ENCODE peak calls at places on chromosomes 2 and 18, in nine cellular contexts. One of them, this sample, is unnamed.

GRCh38 chr2:239625106-239625845 is 224.5 kb upstream of the HDAC4 start:
- DNase-seq in hypothalamus: no peak
- DNase-seq in T-helper 9 cell: no peak
- DNase-seq in central memory CD4-positive, alpha-beta T cell: no peak
- DNase-seq in COR-L47: no peak
- DNase-seq in GM12878: no peak
- DNase-seq in stimulated activated CD4-positive, alpha-beta T cell treated with anti-CD3 and anti-CD28 coated beads, TNF-alpha, amount 100 ng/mL, for 4 hours: no peak
- DNase-seq in non-pigmented ciliary epithelial cell: no peak
- DNase-seq in Calu3: no peak
- DNase-seq in this sample: no peak

GRCh38 chr2:31384351-31384750 is 30.2 kb downstream of the XDH start:
- DNase-seq in stimulated activated CD4-positive, alpha-beta T cell treated with anti-CD3 and anti-CD28 coated beads, TNF-alpha, amount 100 ng/mL, for 4 hours: no peak
- DNase-seq in Calu3: peak
- DNase-seq in T-helper 9 cell: no peak
- DNase-seq in central memory CD4-positive, alpha-beta T cell: no peak
- DNase-seq in GM12878: no peak
- DNase-seq in hypothalamus: no peak
- DNase-seq in non-pigmented ciliary epithelial cell: peak
- DNase-seq in COR-L47: no peak
- DNase-seq in this sample: no peak

GRCh38 chr18:1408331-1408835 is 503.7 kb downstream of the ADCYAP1 start:
- DNase-seq in GM12878: no peak
- DNase-seq in T-helper 9 cell: no peak
- DNase-seq in COR-L47: peak
- DNase-seq in central memory CD4-positive, alpha-beta T cell: no peak
- DNase-seq in non-pigmented ciliary epithelial cell: no peak
- DNase-seq in hypothalamus: no peak
- DNase-seq in stimulated activated CD4-positive, alpha-beta T cell treated with anti-CD3 and anti-CD28 coated beads, TNF-alpha, amount 100 ng/mL, for 4 hours: no peak
- DNase-seq in Calu3: no peak
- DNase-seq in this sample: no peak

GRCh38 chr2:151827564-151828142 is 568 bp downstream of the ARL5A start:
- DNase-seq in hypothalamus: no peak
- DNase-seq in Calu3: peak
- DNase-seq in central memory CD4-positive, alpha-beta T cell: peak
- DNase-seq in stimulated activated CD4-positive, alpha-beta T cell treated with anti-CD3 and anti-CD28 coated beads, TNF-alpha, amount 100 ng/mL, for 4 hours: no peak
- DNase-seq in non-pigmented ciliary epithelial cell: no peak
- DNase-seq in COR-L47: no peak
- DNase-seq in T-helper 9 cell: no peak
- DNase-seq in GM12878: no peak
- DNase-seq in this sample: peak

GRCh38 chr2:65320042-65320711 is 92.5 kb downstream of the ACTR2 start:
- DNase-seq in stimulated activated CD4-positive, alpha-beta T cell treated with anti-CD3 and anti-CD28 coated beads, TNF-alpha, amount 100 ng/mL, for 4 hours: no peak
- DNase-seq in hypothalamus: no peak
- DNase-seq in non-pigmented ciliary epithelial cell: peak
- DNase-seq in COR-L47: no peak
- DNase-seq in GM12878: peak
- DNase-seq in central memory CD4-positive, alpha-beta T cell: no peak
- DNase-seq in T-helper 9 cell: no peak
- DNase-seq in Calu3: peak
- DNase-seq in this sample: no peak

GRCh38 chr2:47219970-47220369 is 64.9 kb upstream of the STPG4 start:
- DNase-seq in stimulated activated CD4-positive, alpha-beta T cell treated with anti-CD3 and anti-CD28 coated beads, TNF-alpha, amount 100 ng/mL, for 4 hours: no peak
- DNase-seq in T-helper 9 cell: no peak
- DNase-seq in central memory CD4-positive, alpha-beta T cell: no peak
- DNase-seq in COR-L47: no peak
- DNase-seq in non-pigmented ciliary epithelial cell: no peak
- DNase-seq in Calu3: no peak
- DNase-seq in hypothalamus: no peak
- DNase-seq in GM12878: no peak
- DNase-seq in this sample: no peak

GRCh38 chr2:70767094-70767698 is 804 bp downstream of the ADD2 start:
- DNase-seq in T-helper 9 cell: no peak
- DNase-seq in COR-L47: peak
- DNase-seq in non-pigmented ciliary epithelial cell: no peak
- DNase-seq in hypothalamus: no peak
- DNase-seq in Calu3: no peak
- DNase-seq in central memory CD4-positive, alpha-beta T cell: no peak
- DNase-seq in GM12878: no peak
- DNase-seq in stimulated activated CD4-positive, alpha-beta T cell treated with anti-CD3 and anti-CD28 coated beads, TNF-alpha, amount 100 ng/mL, for 4 hours: no peak
- DNase-seq in this sample: peak

GRCh38 chr2:200681731-200682130 is 95.9 kb downstream of the AOX1 start:
- DNase-seq in hypothalamus: no peak
- DNase-seq in Calu3: no peak
- DNase-seq in COR-L47: no peak
- DNase-seq in non-pigmented ciliary epithelial cell: no peak
- DNase-seq in T-helper 9 cell: no peak
- DNase-seq in GM12878: no peak
- DNase-seq in stimulated activated CD4-positive, alpha-beta T cell treated with anti-CD3 and anti-CD28 coated beads, TNF-alpha, amount 100 ng/mL, for 4 hours: no peak
- DNase-seq in central memory CD4-positive, alpha-beta T cell: no peak
- DNase-seq in this sample: no peak

GRCh38 chr2:231461516-231461971 is 2.7 kb downstream of the NCL start:
- DNase-seq in central memory CD4-positive, alpha-beta T cell: no peak
- DNase-seq in hypothalamus: no peak
- DNase-seq in T-helper 9 cell: no peak
- DNase-seq in Calu3: no peak
- DNase-seq in COR-L47: no peak
- DNase-seq in non-pigmented ciliary epithelial cell: no peak
- DNase-seq in stimulated activated CD4-positive, alpha-beta T cell treated with anti-CD3 and anti-CD28 coated beads, TNF-alpha, amount 100 ng/mL, for 4 hours: no peak
- DNase-seq in GM12878: no peak
- DNase-seq in this sample: no peak

GRCh38 chr18:12246849-12247808 is 7.0 kb upstream of the CIDEA start:
- DNase-seq in T-helper 9 cell: no peak
- DNase-seq in GM12878: no peak
- DNase-seq in Calu3: no peak
- DNase-seq in COR-L47: no peak
- DNase-seq in non-pigmented ciliary epithelial cell: no peak
- DNase-seq in stimulated activated CD4-positive, alpha-beta T cell treated with anti-CD3 and anti-CD28 coated beads, TNF-alpha, amount 100 ng/mL, for 4 hours: no peak
- DNase-seq in hypothalamus: no peak
- DNase-seq in central memory CD4-positive, alpha-beta T cell: no peak
- DNase-seq in this sample: no peak

GRCh38 chr2:98004071-98004470 is 8.3 kb upstream of the TMEM131 start:
- DNase-seq in T-helper 9 cell: no peak
- DNase-seq in Calu3: no peak
- DNase-seq in stimulated activated CD4-positive, alpha-beta T cell treated with anti-CD3 and anti-CD28 coated beads, TNF-alpha, amount 100 ng/mL, for 4 hours: no peak
- DNase-seq in GM12878: no peak
- DNase-seq in central memory CD4-positive, alpha-beta T cell: no peak
- DNase-seq in COR-L47: no peak
- DNase-seq in hypothalamus: no peak
- DNase-seq in non-pigmented ciliary epithelial cell: no peak
- DNase-seq in this sample: no peak

GRCh38 chr18:21703241-21703820 is 1.2 kb downstream of the ABHD3 start:
- DNase-seq in T-helper 9 cell: peak
- DNase-seq in non-pigmented ciliary epithelial cell: no peak
- DNase-seq in central memory CD4-positive, alpha-beta T cell: no peak
- DNase-seq in COR-L47: no peak
- DNase-seq in Calu3: peak
- DNase-seq in GM12878: peak
- DNase-seq in stimulated activated CD4-positive, alpha-beta T cell treated with anti-CD3 and anti-CD28 coated beads, TNF-alpha, amount 100 ng/mL, for 4 hours: no peak
- DNase-seq in hypothalamus: no peak
- DNase-seq in this sample: no peak

GRCh38 chr2:189276277-189276676 is 96.7 kb upstream of the COL5A2 start:
- DNase-seq in hypothalamus: no peak
- DNase-seq in non-pigmented ciliary epithelial cell: no peak
- DNase-seq in GM12878: no peak
- DNase-seq in Calu3: no peak
- DNase-seq in central memory CD4-positive, alpha-beta T cell: no peak
- DNase-seq in COR-L47: no peak
- DNase-seq in T-helper 9 cell: no peak
- DNase-seq in stimulated activated CD4-positive, alpha-beta T cell treated with anti-CD3 and anti-CD28 coated beads, TNF-alpha, amount 100 ng/mL, for 4 hours: no peak
- DNase-seq in this sample: no peak

GRCh38 chr2:223563462-223563861 is 38.7 kb downstream of the SCG2 start:
- DNase-seq in stimulated activated CD4-positive, alpha-beta T cell treated with anti-CD3 and anti-CD28 coated beads, TNF-alpha, amount 100 ng/mL, for 4 hours: no peak
- DNase-seq in GM12878: no peak
- DNase-seq in hypothalamus: no peak
- DNase-seq in COR-L47: peak
- DNase-seq in non-pigmented ciliary epithelial cell: peak
- DNase-seq in T-helper 9 cell: no peak
- DNase-seq in central memory CD4-positive, alpha-beta T cell: no peak
- DNase-seq in Calu3: peak
- DNase-seq in this sample: no peak

GRCh38 chr2:219570924-219571310 is 422 bp downstream of the OBSL1 start:
- DNase-seq in COR-L47: no peak
- DNase-seq in GM12878: no peak
- DNase-seq in T-helper 9 cell: no peak
- DNase-seq in central memory CD4-positive, alpha-beta T cell: no peak
- DNase-seq in hypothalamus: no peak
- DNase-seq in stimulated activated CD4-positive, alpha-beta T cell treated with anti-CD3 and anti-CD28 coated beads, TNF-alpha, amount 100 ng/mL, for 4 hours: no peak
- DNase-seq in Calu3: peak
- DNase-seq in non-pigmented ciliary epithelial cell: no peak
- DNase-seq in this sample: no peak

GRCh38 chr2:28603821-28604220 is 108.0 kb downstream of the PLB1 start:
- DNase-seq in Calu3: no peak
- DNase-seq in T-helper 9 cell: no peak
- DNase-seq in COR-L47: no peak
- DNase-seq in hypothalamus: no peak
- DNase-seq in central memory CD4-positive, alpha-beta T cell: no peak
- DNase-seq in GM12878: no peak
- DNase-seq in non-pigmented ciliary epithelial cell: no peak
- DNase-seq in stimulated activated CD4-positive, alpha-beta T cell treated with anti-CD3 and anti-CD28 coated beads, TNF-alpha, amount 100 ng/mL, for 4 hours: no peak
- DNase-seq in this sample: no peak

GRCh38 chr18:5973079-5973478 is 77.8 kb upstream of the TMEM200C start:
- DNase-seq in hypothalamus: no peak
- DNase-seq in Calu3: no peak
- DNase-seq in COR-L47: no peak
- DNase-seq in stimulated activated CD4-positive, alpha-beta T cell treated with anti-CD3 and anti-CD28 coated beads, TNF-alpha, amount 100 ng/mL, for 4 hours: no peak
- DNase-seq in non-pigmented ciliary epithelial cell: no peak
- DNase-seq in central memory CD4-positive, alpha-beta T cell: no peak
- DNase-seq in T-helper 9 cell: no peak
- DNase-seq in GM12878: peak
- DNase-seq in this sample: no peak

GRCh38 chr18:60861575-60861974 is 471.7 kb upstream of the CDH20 start:
- DNase-seq in GM12878: no peak
- DNase-seq in COR-L47: no peak
- DNase-seq in hypothalamus: no peak
- DNase-seq in Calu3: no peak
- DNase-seq in non-pigmented ciliary epithelial cell: peak
- DNase-seq in T-helper 9 cell: no peak
- DNase-seq in central memory CD4-positive, alpha-beta T cell: no peak
- DNase-seq in stimulated activated CD4-positive, alpha-beta T cell treated with anti-CD3 and anti-CD28 coated beads, TNF-alpha, amount 100 ng/mL, for 4 hours: no peak
- DNase-seq in this sample: no peak

GRCh38 chr2:38187416-38188127 is 111.6 kb upstream of the CYP1B1 start:
- DNase-seq in Calu3: no peak
- DNase-seq in GM12878: no peak
- DNase-seq in COR-L47: no peak
- DNase-seq in non-pigmented ciliary epithelial cell: peak
- DNase-seq in central memory CD4-positive, alpha-beta T cell: no peak
- DNase-seq in hypothalamus: no peak
- DNase-seq in stimulated activated CD4-positive, alpha-beta T cell treated with anti-CD3 and anti-CD28 coated beads, TNF-alpha, amount 100 ng/mL, for 4 hours: no peak
- DNase-seq in T-helper 9 cell: no peak
- DNase-seq in this sample: no peak

GRCh38 chr2:239937866-239938640 is 87.1 kb downstream of the NDUFA10 start:
- DNase-seq in central memory CD4-positive, alpha-beta T cell: no peak
- DNase-seq in stimulated activated CD4-positive, alpha-beta T cell treated with anti-CD3 and anti-CD28 coated beads, TNF-alpha, amount 100 ng/mL, for 4 hours: no peak
- DNase-seq in hypothalamus: no peak
- DNase-seq in non-pigmented ciliary epithelial cell: no peak
- DNase-seq in GM12878: no peak
- DNase-seq in COR-L47: no peak
- DNase-seq in T-helper 9 cell: no peak
- DNase-seq in Calu3: no peak
- DNase-seq in this sample: peak

GRCh38 chr2:183124957-183125255 is 663 bp downstream of the NUP35 start:
- DNase-seq in Calu3: no peak
- DNase-seq in non-pigmented ciliary epithelial cell: no peak
- DNase-seq in GM12878: peak
- DNase-seq in central memory CD4-positive, alpha-beta T cell: no peak
- DNase-seq in hypothalamus: no peak
- DNase-seq in T-helper 9 cell: no peak
- DNase-seq in COR-L47: no peak
- DNase-seq in stimulated activated CD4-positive, alpha-beta T cell treated with anti-CD3 and anti-CD28 coated beads, TNF-alpha, amount 100 ng/mL, for 4 hours: no peak
- DNase-seq in this sample: no peak

GRCh38 chr2:8242734-8243133 is 439.1 kb upstream of the ID2 start:
- DNase-seq in Calu3: no peak
- DNase-seq in stimulated activated CD4-positive, alpha-beta T cell treated with anti-CD3 and anti-CD28 coated beads, TNF-alpha, amount 100 ng/mL, for 4 hours: no peak
- DNase-seq in non-pigmented ciliary epithelial cell: no peak
- DNase-seq in COR-L47: no peak
- DNase-seq in central memory CD4-positive, alpha-beta T cell: no peak
- DNase-seq in T-helper 9 cell: no peak
- DNase-seq in hypothalamus: no peak
- DNase-seq in GM12878: no peak
- DNase-seq in this sample: no peak

GRCh38 chr2:11615209-11615608 is 54.8 kb downstream of the NTSR2 start:
- DNase-seq in Calu3: no peak
- DNase-seq in GM12878: no peak
- DNase-seq in stimulated activated CD4-positive, alpha-beta T cell treated with anti-CD3 and anti-CD28 coated beads, TNF-alpha, amount 100 ng/mL, for 4 hours: no peak
- DNase-seq in T-helper 9 cell: no peak
- DNase-seq in hypothalamus: no peak
- DNase-seq in COR-L47: no peak
- DNase-seq in central memory CD4-positive, alpha-beta T cell: no peak
- DNase-seq in non-pigmented ciliary epithelial cell: no peak
- DNase-seq in this sample: no peak

GRCh38 chr2:189047469-189047868 is 73.3 kb downstream of the COL3A1 start:
- DNase-seq in COR-L47: no peak
- DNase-seq in Calu3: no peak
- DNase-seq in stimulated activated CD4-positive, alpha-beta T cell treated with anti-CD3 and anti-CD28 coated beads, TNF-alpha, amount 100 ng/mL, for 4 hours: no peak
- DNase-seq in hypothalamus: no peak
- DNase-seq in non-pigmented ciliary epithelial cell: no peak
- DNase-seq in T-helper 9 cell: no peak
- DNase-seq in GM12878: no peak
- DNase-seq in central memory CD4-positive, alpha-beta T cell: no peak
- DNase-seq in this sample: no peak

GRCh38 chr2:174286172-174286571 is 37.8 kb upstream of the OLA1 start:
- DNase-seq in COR-L47: no peak
- DNase-seq in GM12878: no peak
- DNase-seq in hypothalamus: no peak
- DNase-seq in Calu3: no peak
- DNase-seq in non-pigmented ciliary epithelial cell: no peak
- DNase-seq in T-helper 9 cell: no peak
- DNase-seq in central memory CD4-positive, alpha-beta T cell: no peak
- DNase-seq in stimulated activated CD4-positive, alpha-beta T cell treated with anti-CD3 and anti-CD28 coated beads, TNF-alpha, amount 100 ng/mL, for 4 hours: no peak
- DNase-seq in this sample: no peak

GRCh38 chr2:185185044-185185443 is 553.6 kb upstream of the FSIP2 start:
- DNase-seq in non-pigmented ciliary epithelial cell: no peak
- DNase-seq in GM12878: no peak
- DNase-seq in stimulated activated CD4-positive, alpha-beta T cell treated with anti-CD3 and anti-CD28 coated beads, TNF-alpha, amount 100 ng/mL, for 4 hours: no peak
- DNase-seq in Calu3: no peak
- DNase-seq in hypothalamus: no peak
- DNase-seq in COR-L47: no peak
- DNase-seq in T-helper 9 cell: no peak
- DNase-seq in central memory CD4-positive, alpha-beta T cell: no peak
- DNase-seq in this sample: no peak

GRCh38 chr2:8479298-8479697 is 202.6 kb upstream of the ID2 start:
- DNase-seq in COR-L47: no peak
- DNase-seq in GM12878: no peak
- DNase-seq in central memory CD4-positive, alpha-beta T cell: no peak
- DNase-seq in stimulated activated CD4-positive, alpha-beta T cell treated with anti-CD3 and anti-CD28 coated beads, TNF-alpha, amount 100 ng/mL, for 4 hours: no peak
- DNase-seq in Calu3: no peak
- DNase-seq in hypothalamus: no peak
- DNase-seq in T-helper 9 cell: no peak
- DNase-seq in non-pigmented ciliary epithelial cell: no peak
- DNase-seq in this sample: no peak

GRCh38 chr2:136985044-136985443 is 219.7 kb downstream of the THSD7B start:
- DNase-seq in T-helper 9 cell: no peak
- DNase-seq in COR-L47: no peak
- DNase-seq in GM12878: no peak
- DNase-seq in hypothalamus: no peak
- DNase-seq in central memory CD4-positive, alpha-beta T cell: no peak
- DNase-seq in stimulated activated CD4-positive, alpha-beta T cell treated with anti-CD3 and anti-CD28 coated beads, TNF-alpha, amount 100 ng/mL, for 4 hours: no peak
- DNase-seq in Calu3: no peak
- DNase-seq in non-pigmented ciliary epithelial cell: no peak
- DNase-seq in this sample: no peak

GRCh38 chr2:168294409-168294808 is 47.0 kb upstream of the STK39 start:
- DNase-seq in Calu3: no peak
- DNase-seq in hypothalamus: no peak
- DNase-seq in T-helper 9 cell: no peak
- DNase-seq in non-pigmented ciliary epithelial cell: no peak
- DNase-seq in stimulated activated CD4-positive, alpha-beta T cell treated with anti-CD3 and anti-CD28 coated beads, TNF-alpha, amount 100 ng/mL, for 4 hours: no peak
- DNase-seq in COR-L47: no peak
- DNase-seq in central memory CD4-positive, alpha-beta T cell: no peak
- DNase-seq in GM12878: no peak
- DNase-seq in this sample: no peak

GRCh38 chr2:73970850-73971471 is 13.7 kb upstream of the TET3 start:
- DNase-seq in non-pigmented ciliary epithelial cell: no peak
- DNase-seq in stimulated activated CD4-positive, alpha-beta T cell treated with anti-CD3 and anti-CD28 coated beads, TNF-alpha, amount 100 ng/mL, for 4 hours: no peak
- DNase-seq in T-helper 9 cell: peak
- DNase-seq in central memory CD4-positive, alpha-beta T cell: peak
- DNase-seq in COR-L47: no peak
- DNase-seq in GM12878: peak
- DNase-seq in Calu3: peak
- DNase-seq in hypothalamus: peak
- DNase-seq in this sample: peak

GRCh38 chr18:77557030-77557429 is 307.4 kb downstream of the GALR1 start:
- DNase-seq in Calu3: no peak
- DNase-seq in central memory CD4-positive, alpha-beta T cell: no peak
- DNase-seq in non-pigmented ciliary epithelial cell: no peak
- DNase-seq in hypothalamus: no peak
- DNase-seq in COR-L47: no peak
- DNase-seq in stimulated activated CD4-positive, alpha-beta T cell treated with anti-CD3 and anti-CD28 coated beads, TNF-alpha, amount 100 ng/mL, for 4 hours: no peak
- DNase-seq in T-helper 9 cell: no peak
- DNase-seq in GM12878: no peak
- DNase-seq in this sample: no peak